ENCODE peak calls at places on chromosomes 13 and 19, in seven cellular contexts. U is bronchial epithelial cell, P is SK-N-MC, O is SK-N-SH, W is right atrium auricular region, E is skeletal muscle cell, V is foreskin fibroblast. I is an unnamed sample.

GRCh38 chr13:95118541-95119324 is 182.5 kb downstream of the ABCC4 start:
- DNase-seq in U (no peak), P (no peak), E (no peak), V (no peak), W (no peak), O (no peak), I (no peak)

GRCh38 chr19:45745606-45746005 is 12.4 kb downstream of the MEIOSIN start:
- DNase-seq in E (no peak), P (no peak), O (no peak), V (no peak), W (no peak), U (no peak), I (no peak)

GRCh38 chr19:17114414-17114831 is 38.8 kb downstream of the MYO9B start:
- DNase-seq in V (no peak), O (no peak), P (no peak), W (no peak), U (peak; percentile 51), E (no peak), I (no peak)

GRCh38 chr19:13396256-13397080 is 109.8 kb downstream of the CACNA1A start:
- DNase-seq in W (no peak), U (peak; percentile 25), P (no peak), O (no peak), E (peak; percentile 64), V (peak; percentile 90), I (peak; percentile 23)

GRCh38 chr19:46369817-46370216 is 22.9 kb downstream of the PPP5C start:
- DNase-seq in O (no peak), U (peak; percentile 92), P (no peak), V (no peak), W (no peak), E (no peak), I (no peak)

GRCh38 chr13:106617561-106617960 is 49.6 kb upstream of the ARGLU1 start:
- DNase-seq in V (peak; percentile 75), E (no peak), U (peak; percentile 84), O (no peak), W (no peak), P (no peak), I (no peak)

GRCh38 chr13:45362939-45363338 is 22.0 kb upstream of the TPT1 start:
- DNase-seq in P (no peak), V (no peak), U (no peak), W (no peak), O (no peak), E (no peak), I (no peak)

GRCh38 chr19:16376649-16377048 is 52.0 kb downstream of the KLF2 start:
- DNase-seq in W (no peak), P (no peak), E (no peak), V (no peak), U (no peak), O (peak; percentile 59), I (peak; percentile 57)

GRCh38 chr13:85828094-85828684 is 29.0 kb upstream of the SLITRK6 start:
- DNase-seq in P (no peak), U (peak; percentile 33), E (no peak), W (no peak), O (peak; percentile 6), V (peak; percentile 40), I (no peak)

GRCh38 chr13:110944121-110944967 is 29.5 kb upstream of the ANKRD10 start:
- DNase-seq in O (peak; percentile 51), U (peak; percentile 62), P (no peak), W (no peak), E (peak; percentile 25), V (peak; percentile 83), I (peak; percentile 35)

DNA sequence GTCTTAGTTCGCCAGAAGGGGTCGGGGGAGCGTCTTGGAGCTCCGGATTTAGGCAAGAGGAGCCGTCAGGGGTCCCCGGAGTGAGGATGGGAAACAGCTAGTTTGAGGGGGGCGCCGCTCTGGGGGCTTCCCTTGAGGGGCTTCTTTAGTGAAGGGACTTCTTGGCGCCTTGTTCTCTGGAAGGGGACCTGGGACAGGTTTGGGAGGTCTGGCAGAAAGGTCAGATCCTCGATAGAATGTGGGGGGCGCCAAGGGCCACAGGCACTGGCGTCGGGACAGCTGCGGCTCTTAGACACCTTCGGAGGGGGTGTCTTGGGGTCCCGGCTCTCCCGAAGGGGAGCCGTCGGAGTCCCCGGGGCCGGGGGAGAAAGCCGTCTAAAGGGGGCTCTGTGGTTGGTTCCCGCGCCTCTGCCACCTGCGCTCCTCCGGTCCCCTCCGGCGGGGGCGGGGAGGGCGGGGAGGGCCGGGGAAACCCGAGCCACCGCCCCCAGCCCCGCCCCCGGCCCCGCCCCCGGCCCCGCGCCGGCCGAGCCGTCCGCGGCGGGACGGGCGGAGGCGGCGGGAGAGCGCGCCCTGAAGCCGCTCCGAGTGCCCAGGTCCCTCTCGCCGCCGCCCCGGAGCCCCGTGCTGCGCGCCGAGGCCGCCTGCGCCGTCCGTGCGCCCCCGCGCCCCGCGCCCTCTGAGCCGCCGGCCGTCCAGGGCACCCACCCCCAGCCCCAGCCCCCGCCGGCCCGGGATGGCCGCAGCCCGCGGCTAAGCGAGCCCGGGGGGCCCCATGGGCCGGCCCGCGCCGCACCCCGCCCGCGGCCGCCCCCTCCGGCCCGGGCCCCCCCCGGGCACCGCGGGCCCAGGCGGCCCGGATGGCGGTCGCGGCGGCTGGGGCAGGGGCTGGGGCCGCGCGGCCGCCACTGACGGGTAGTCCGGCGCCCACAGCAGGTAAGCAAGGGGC is at the start of gene NRTN:
- DNase-seq in W (no peak), E (no peak), O (peak; percentile 82), U (no peak), P (no peak), V (no peak), I (no peak)
- H3K4me3 ChIP-seq in W (peak within 1 kb of the TSS; percentile 55), E (peak within 1 kb of the TSS; percentile 43), O (peak within 1 kb of the TSS; percentile 56), U (no peak within 1 kb of the TSS), P (peak within 1 kb of the TSS; percentile 79), V (peak within 1 kb of the TSS; percentile 29), I (peak within 1 kb of the TSS; percentile 43)

DNA sequence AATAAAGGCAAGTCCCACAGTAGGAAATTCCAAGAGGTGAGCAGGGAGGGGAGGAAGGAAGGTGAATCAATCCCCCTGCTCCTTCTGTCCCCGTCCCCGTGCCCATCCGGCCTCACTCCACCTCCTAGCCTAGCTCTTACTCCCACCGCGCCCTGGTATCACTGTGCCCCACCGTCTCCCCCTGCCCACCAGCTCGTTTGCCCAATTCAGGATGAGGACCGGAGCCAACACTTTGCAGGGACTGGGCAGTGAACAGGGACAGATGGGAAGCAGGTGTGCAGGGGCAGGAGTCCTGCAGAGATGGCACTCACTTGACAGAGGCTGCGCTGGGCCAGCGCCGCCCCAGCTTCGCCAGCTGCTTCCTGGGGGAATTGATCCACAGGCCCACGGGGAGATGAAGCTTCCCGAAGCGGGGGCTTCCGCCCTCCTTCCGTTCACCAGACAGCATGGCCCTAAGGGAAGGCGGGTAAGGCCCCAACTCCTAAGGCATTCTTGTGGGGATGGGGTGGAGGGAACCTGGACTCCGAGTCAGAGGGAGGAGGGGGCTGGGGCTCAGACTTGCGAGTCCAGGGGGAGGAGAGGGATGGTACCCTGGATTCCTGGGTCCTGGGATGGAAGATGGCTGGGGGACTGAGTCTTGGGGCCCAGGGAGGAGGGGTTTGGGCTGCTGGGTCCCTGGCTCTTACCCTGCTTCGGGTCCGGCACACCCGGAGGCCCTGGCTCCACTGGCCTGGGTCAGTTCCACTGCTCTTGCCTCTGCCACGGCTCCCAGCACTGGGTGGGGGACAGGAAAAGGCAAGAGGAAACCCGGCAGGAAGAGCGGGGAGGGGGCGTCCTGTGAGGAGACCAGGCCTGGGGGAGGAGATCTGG is at the start of gene RASIP1:
- DNase-seq in U (no peak), W (peak; percentile 72), P (no peak), O (no peak), E (no peak), V (no peak), I (no peak)
- H3K4me3 ChIP-seq in U (peak within 1 kb of the TSS; percentile 44), W (peak within 1 kb of the TSS; percentile 55), P (peak within 1 kb of the TSS; percentile 68), O (peak within 1 kb of the TSS; percentile 57), E (peak within 1 kb of the TSS; percentile 47), V (no peak within 1 kb of the TSS), I (peak within 1 kb of the TSS; percentile 68)

GRCh38 chr19:3984584-3984907 is 717 bp downstream of the EEF2 start:
- DNase-seq in V (no peak), U (no peak), W (no peak), O (no peak), E (no peak), P (no peak), I (no peak)

GRCh38 chr19:3981736-3982681 is 3.3 kb downstream of the EEF2 start:
- DNase-seq in P (no peak), W (no peak), O (peak; percentile 17), U (no peak), V (no peak), E (no peak), I (peak; percentile 24)

GRCh38 chr19:3983936-3984583 is 1.2 kb downstream of the EEF2 start:
- DNase-seq in P (no peak), U (peak; percentile 37), E (no peak), V (peak; percentile 71), O (peak; percentile 32), W (no peak), I (peak; percentile 83)

GRCh38 chr19:3982701-3983541 is 2.3 kb downstream of the EEF2 start:
- DNase-seq in V (peak; percentile 80), E (no peak), U (peak; percentile 71), O (peak; percentile 23), P (no peak), W (no peak), I (peak; percentile 82)

DNA sequence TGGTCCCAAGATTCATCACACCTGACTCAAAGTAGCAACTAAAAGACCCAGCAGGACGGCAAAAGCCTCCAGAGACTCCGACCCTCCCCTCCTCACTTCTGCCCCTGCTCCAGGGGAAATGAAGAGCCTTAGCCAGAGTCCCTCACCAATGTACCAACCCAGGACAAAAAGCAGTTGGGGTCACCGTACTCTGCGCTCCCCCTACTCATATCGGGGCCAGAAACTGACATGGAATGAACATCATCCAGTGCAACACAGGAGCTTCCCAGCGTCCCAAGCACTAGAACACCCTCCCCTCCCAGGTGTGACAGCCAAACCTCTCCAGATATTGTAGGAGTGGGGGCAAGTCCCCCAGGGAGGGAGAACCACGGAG is 1.7 kb downstream of the EEF2 start:
- DNase-seq in P (no peak), E (no peak), V (no peak), O (peak; percentile 13), W (no peak), U (no peak), I (no peak)
- H3K4me3 ChIP-seq in P (peak overlapping the region; percentile 90), E (peak overlapping the region; percentile 71), V (peak overlapping the region; percentile 87), O (peak overlapping the region; percentile 99), W (peak overlapping the region; percentile 82), U (peak overlapping the region; percentile 78), I (peak overlapping the region; percentile 91)

GRCh38 chr19:38250821-38251563 is 5.2 kb downstream of the PPP1R14A start:
- DNase-seq in O (no peak), P (no peak), U (no peak), W (peak; percentile 73), V (no peak), E (no peak), I (peak; percentile 58)

GRCh38 chr19:38251564-38252051 is 4.6 kb downstream of the PPP1R14A start:
- DNase-seq in W (no peak), E (no peak), V (no peak), P (no peak), U (peak; percentile 80), O (no peak), I (peak; percentile 68)

GRCh38 chr19:38253788-38254187 is 2.4 kb downstream of the PPP1R14A start:
- DNase-seq in O (no peak), P (no peak), W (no peak), U (no peak), V (no peak), E (no peak), I (no peak)

GRCh38 chr19:38252935-38253691 is 3.1 kb downstream of the PPP1R14A start:
- DNase-seq in P (no peak), O (peak; percentile 62), U (no peak), V (no peak), E (no peak), W (no peak), I (no peak)

DNA sequence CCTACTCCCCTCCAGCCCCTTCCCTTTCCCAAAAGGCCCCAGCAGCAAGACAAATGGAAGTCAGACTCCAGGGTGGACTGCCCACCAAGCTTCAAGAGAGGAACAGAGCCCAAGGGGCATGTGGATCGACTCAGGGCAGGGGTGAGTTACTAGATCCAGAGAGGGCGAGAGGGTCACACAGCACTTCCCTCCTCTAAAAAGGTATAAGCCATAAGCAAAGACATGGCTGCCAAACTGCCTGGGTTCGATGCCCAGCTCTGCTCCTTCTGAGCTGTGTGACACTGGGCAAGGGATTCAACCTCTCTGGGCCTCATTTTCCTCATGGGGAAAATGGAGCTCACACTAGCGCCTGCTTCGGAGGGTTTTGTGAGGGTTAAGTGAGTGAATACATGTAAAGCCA is 3.8 kb downstream of the PPP1R14A start:
- DNase-seq in W (no peak), U (no peak), V (no peak), E (no peak), P (no peak), O (no peak), I (no peak)
- H3K4me3 ChIP-seq in W (peak overlapping the region; percentile 34), U (no peak overlapping the region), V (no peak overlapping the region), E (no peak overlapping the region), P (no peak overlapping the region), O (no peak overlapping the region), I (peak overlapping the region; percentile 61)